ENCODE peak calls at places on chromosome 18, in four cellular contexts. N is GM12878, W is HepG2, C is K562. Q is an unnamed sample.

GRCh38 chr18:8610442-8610801 is 1.2 kb downstream of the RAB12 start:
- DNase-seq in W (no peak), C (no peak), N (no peak), Q (no peak)

GRCh38 chr18:75201936-75202335 is 7.0 kb downstream of the PTGR3 start:
- DNase-seq in W (no peak), C (no peak), N (no peak), Q (no peak)

GRCh38 chr18:43129946-43130523 is 14.6 kb upstream of the RIT2 start:
- DNase-seq in W (no peak), C (no peak), N (no peak), Q (no peak)

GRCh38 chr18:2304378-2305175 is 266.7 kb downstream of the METTL4 start:
- DNase-seq in C (no peak), W (no peak), N (no peak), Q (no peak)

GRCh38 chr18:1665064-1665463 is 760.4 kb downstream of the ADCYAP1 start:
- DNase-seq in W (no peak), C (no peak), N (no peak), Q (no peak)

GRCh38 chr18:70195852-70196434 is 9.5 kb downstream of the RTTN start:
- DNase-seq in W (peak), C (peak), N (no peak), Q (peak)

GRCh38 chr18:74226666-74227065 is 65.1 kb downstream of the CYB5A start:
- DNase-seq in C (no peak), W (no peak), N (no peak), Q (no peak)

GRCh38 chr18:35464731-35465728 is 32.7 kb downstream of the INO80C start:
- DNase-seq in C (no peak), N (no peak), W (no peak), Q (no peak)

GRCh38 chr18:50830544-50830943 is 10.7 kb upstream of the MRO start:
- DNase-seq in W (no peak), N (no peak), C (no peak), Q (no peak)

DNA sequence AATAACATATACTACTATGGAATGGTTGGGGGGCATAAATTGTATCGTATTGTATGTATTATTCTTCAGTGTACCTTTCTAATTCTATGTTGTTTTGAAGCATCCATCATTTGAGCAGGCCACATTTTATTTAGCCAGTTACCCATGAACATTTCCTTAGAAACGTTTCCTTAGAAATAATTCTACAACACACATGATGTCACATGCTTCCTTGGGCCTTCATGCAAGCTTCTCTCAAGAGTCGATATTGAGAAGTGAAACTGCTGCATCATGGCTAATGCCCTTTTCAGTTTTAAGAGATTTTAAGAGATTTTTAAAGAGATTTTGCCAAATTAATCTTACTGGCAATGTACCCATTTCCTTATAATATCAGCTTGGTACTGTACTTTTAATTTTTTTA is 63.9 kb downstream of the ALPK2 start:
- DNase-seq in W (no peak), N (peak), C (no peak), Q (no peak)
- TF ChIP-seq FOXK2 in W (no peak), N (no peak), C (no peak), Q (no peak)

DNA sequence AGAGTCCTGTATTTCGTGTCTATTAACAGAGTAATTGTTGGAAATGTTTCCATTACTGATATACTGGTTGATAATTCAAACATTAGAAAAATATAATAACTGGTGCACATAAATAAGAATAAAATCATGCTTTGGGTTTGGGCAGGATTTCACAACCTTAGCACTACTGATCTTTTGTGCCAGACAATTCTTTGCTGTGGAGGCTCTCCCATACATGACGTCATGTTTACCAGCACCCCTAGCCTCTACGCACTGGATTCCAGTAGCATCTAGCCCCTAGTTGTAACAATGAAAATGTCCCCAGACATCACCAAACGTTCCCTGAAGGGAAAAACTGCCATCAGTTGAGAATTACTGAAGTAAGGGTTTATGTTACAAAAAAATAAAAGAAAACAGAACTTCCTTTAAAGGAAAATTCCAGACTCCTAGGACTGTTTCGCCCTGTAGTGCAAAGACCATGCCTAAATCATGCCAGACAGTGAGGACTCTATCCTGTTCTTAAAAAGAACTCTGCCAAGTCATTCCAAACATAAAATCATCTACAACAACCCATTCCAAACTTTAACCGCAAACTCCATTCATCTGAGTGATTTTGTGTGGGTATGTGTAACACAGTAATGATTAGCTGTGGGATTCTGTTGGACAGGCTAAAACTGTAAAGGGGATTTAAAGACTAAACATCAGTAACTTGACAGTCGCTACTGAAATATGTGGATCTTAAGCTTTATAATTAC is 313.4 kb upstream of the CCDC68 start:
- DNase-seq in W (no peak), N (no peak), C (no peak), Q (no peak)
- TF ChIP-seq FOXM1 in W (no peak), N (no peak), C (no peak), Q (no peak)

DNA sequence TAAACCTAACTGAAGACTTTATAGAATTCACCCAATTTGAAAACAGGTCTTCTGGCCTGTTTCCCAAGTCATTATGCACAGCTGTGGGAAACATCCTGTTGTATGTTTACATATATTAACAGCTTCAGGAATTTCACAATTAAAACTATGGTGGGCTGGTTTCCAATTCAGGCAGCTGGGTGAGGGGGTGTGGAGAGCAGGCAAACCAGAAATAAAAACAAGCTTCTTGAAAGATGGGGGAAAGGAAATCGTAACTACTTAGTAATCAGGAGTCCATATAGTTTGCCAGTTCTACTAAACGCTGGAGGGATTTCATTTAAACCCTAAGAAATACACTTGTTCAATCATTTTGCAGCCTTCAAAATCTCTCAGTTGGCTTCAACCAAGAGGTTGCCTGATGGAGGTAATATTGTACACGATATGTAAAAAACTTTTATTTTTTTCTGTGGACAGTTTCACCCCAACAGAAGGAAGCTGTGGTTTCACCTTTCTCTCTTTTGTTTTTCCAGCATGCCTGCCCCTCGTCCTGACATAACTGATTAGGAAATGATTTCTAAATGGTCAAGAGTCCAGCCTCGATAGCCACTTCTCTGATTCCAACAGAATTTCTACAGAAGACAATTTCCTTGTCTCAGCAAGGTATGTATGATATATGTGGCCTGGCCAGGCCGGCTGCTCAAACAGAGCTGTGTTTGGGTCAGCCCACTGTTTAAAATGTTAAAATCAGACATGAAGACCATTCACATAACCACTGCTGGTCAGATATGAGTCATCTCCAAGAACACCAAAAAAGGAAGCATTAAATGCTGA is 22.6 kb downstream of the ATP8B1 start:
- DNase-seq in C (no peak), W (no peak), N (peak), Q (no peak)
- TF ChIP-seq FOXK2 in C (no peak), W (no peak), N (no peak), Q (no peak)

GRCh38 chr18:78739115-78739514 is 240.5 kb upstream of the SALL3 start:
- DNase-seq in N (no peak), W (no peak), C (no peak), Q (no peak)
- TF ChIP-seq FOXM1 in N (no peak), W (no peak), C (no peak), Q (no peak)

DNA sequence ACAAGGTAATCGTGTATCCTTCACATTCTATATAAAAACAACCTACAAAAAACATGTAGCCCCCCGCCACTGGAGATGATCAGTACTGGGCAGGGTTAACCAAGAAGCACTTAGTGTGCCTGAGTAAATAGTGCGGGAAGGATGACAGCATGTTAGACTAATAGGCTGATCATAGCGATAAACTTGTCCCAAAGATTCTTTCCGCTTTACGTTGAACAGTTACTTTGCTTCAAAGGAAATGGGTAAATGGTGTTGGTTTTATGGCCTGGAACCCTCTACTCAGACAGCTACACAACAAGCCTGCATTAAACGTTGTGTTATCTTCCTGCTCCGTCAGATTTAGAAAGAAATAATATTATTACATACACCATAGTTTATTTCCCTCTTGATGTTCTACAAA is 67.7 kb downstream of the CTAGE1 start:
- DNase-seq in C (no peak), W (no peak), N (no peak), Q (no peak)
- TF ChIP-seq FOXK2 in C (no peak), W (no peak), N (no peak), Q (no peak)

DNA sequence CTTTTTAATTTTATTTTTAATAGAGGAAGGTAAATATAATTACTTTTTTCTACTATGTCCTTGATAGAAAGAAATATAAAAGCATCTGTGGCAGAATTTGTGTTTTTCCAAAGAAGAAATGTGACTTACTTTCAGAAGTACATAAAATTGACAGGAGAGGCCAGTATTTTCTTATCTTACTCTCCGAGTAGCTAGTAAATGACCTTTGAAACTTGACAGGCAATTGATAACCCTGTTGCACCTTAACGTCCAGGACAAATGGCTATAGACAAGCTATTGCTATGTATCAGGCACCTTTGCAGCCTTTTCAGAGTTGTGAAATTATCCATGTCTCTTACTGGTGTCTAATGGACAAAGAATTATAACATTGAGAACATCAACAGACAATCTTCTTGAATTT is 63.1 kb upstream of the TNFRSF11A start:
- DNase-seq in C (no peak), W (no peak), N (no peak), Q (no peak)
- TF ChIP-seq FOXM1 in C (no peak), W (no peak), N (no peak), Q (no peak)

GRCh38 chr18:49001587-49001986 is 50.8 kb upstream of the SMAD7 start:
- DNase-seq in C (no peak), W (no peak), N (no peak), Q (no peak)

GRCh38 chr18:49001111-49001510 is 50.3 kb upstream of the SMAD7 start:
- DNase-seq in C (no peak), N (no peak), W (no peak), Q (no peak)

GRCh38 chr18:48999569-48999968 is 48.8 kb upstream of the SMAD7 start:
- DNase-seq in W (no peak), C (no peak), N (no peak), Q (no peak)

GRCh38 chr18:49002045-49002444 is 51.3 kb upstream of the SMAD7 start:
- DNase-seq in C (no peak), W (no peak), N (no peak), Q (no peak)

GRCh38 chr18:49002881-49003280 is 52.1 kb upstream of the SMAD7 start:
- DNase-seq in W (no peak), N (no peak), C (no peak), Q (no peak)
- TF ChIP-seq FOXK2 in W (no peak), N (no peak), C (no peak), Q (no peak)

DNA sequence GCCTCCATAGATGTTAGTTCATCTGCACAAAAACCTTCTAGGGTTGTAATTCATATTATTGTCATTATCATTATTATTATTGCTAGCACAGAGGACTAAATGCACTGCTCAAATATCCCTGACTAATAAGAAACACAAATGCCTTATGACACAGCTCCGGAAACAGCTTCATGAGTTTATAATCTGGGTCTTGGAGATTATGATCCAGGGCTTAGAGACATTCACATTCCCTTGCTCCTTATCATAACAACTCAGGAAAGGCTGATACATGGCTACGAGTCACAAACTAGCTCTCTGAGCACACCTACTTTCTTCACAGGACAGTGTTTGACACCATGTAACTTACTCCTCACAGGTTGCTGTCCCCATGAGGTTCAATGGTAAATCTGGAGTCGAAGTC is 102.2 kb upstream of the TTC39C start:
- DNase-seq in C (no peak), W (no peak), N (no peak), Q (no peak)
- TF ChIP-seq FOXM1 in C (no peak), W (no peak), N (no peak), Q (no peak)

Q was measured in HEK293T.